ENCODE peak calls at places on chromosomes 2 and 18, in six cellular contexts. Y is heart left ventricle, L is Peyer's patch, O is uterus, V is adrenal gland, I is right lobe of liver. G is an unnamed sample.

GRCh38 chr2:155600914-155601760 is 731.4 kb downstream of the NR4A2 start:
- DNase-seq in Y (no peak), L (no peak), O (no peak), V (no peak), I (no peak), G (no peak)

GRCh38 chr2:158967731-158968395 is 577 bp upstream of the TANC1 start:
- DNase-seq in Y (peak), L (peak), O (peak), V (peak), I (peak), G (peak)

GRCh38 chr2:231470246-231470900 is 6.1 kb upstream of the NCL start:
- DNase-seq in Y (peak), L (no peak), O (no peak), V (no peak), I (no peak), G (no peak)

GRCh38 chr2:128640166-128640846 is 321.6 kb upstream of the HS6ST1 start:
- DNase-seq in Y (no peak), L (peak), O (no peak), V (peak), I (peak), G (no peak)

GRCh38 chr18:3664563-3665178 is 214.7 kb downstream of the TGIF1 start:
- DNase-seq in Y (no peak), L (no peak), O (no peak), V (no peak), I (no peak), G (no peak)

GRCh38 chr18:40612356-40612755 is 1342.7 kb upstream of the PIK3C3 start:
- DNase-seq in Y (no peak), L (no peak), O (no peak), V (no peak), I (no peak), G (no peak)

GRCh38 chr2:187581125-187581896 is 27.1 kb upstream of the TFPI start:
- DNase-seq in Y (no peak), L (peak), O (no peak), V (no peak), I (no peak), G (no peak)

GRCh38 chr2:166451451-166451850 is 42.6 kb downstream of the SCN7A start:
- DNase-seq in Y (no peak), L (no peak), O (no peak), V (no peak), I (no peak), G (no peak)

GRCh38 chr2:111698089-111698488 is 185.9 kb downstream of the ANAPC1 start:
- DNase-seq in Y (no peak), L (no peak), O (no peak), V (no peak), I (no peak), G (no peak)

GRCh38 chr2:111701798-111702118 is 182.2 kb downstream of the ANAPC1 start:
- DNase-seq in Y (no peak), L (no peak), O (no peak), V (peak), I (peak), G (no peak)

GRCh38 chr2:111701266-111701665 is 182.7 kb downstream of the ANAPC1 start:
- DNase-seq in Y (no peak), L (no peak), O (no peak), V (peak), I (peak), G (no peak)

GRCh38 chr2:111697560-111697959 is 186.4 kb downstream of the ANAPC1 start:
- DNase-seq in Y (no peak), L (no peak), O (no peak), V (no peak), I (no peak), G (no peak)

DNA sequence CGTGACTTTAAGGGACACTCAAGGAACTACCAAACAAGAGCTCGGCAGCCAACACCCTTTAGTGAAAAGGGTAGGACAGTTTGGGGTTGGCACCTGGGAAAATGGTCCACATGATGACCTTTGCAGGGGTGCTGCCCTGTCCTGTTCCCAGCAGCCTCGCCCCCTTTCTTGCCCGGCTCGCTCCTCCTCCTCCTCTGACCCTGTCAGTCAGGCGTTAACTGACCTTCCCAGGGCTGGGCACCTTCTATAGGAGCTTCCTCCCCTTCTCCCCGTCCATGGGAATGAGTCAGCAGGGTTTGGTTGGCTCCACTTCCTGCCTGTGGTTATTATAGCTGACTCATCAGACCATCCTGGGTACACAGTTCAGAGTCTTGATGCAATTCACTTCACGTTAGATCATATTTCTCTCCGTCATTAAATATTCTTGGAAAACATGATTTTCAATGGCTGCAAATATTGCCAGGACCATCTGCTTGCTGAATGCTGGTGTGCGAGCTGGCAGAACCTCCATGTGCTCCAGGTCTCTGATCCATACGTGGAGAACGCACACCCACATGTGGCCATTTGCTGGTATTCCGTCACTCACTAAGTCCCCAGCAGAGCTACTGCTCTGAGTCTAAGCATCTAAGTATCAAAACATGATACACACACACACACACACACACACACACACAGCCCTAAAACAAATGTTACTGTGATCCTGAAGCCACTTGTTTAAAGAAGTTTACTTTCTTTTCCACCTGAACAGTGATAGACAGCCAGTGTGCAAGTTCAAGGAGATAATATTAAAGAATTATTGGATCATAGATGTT is 185.0 kb downstream of the ANAPC1 start:
- DNase-seq in Y (peak), L (peak), O (no peak), V (peak), I (peak), G (peak)
- TF ChIP-seq POLR2A in Y (no peak), L (no peak), O (no peak), V (peak), I (no peak), G (no peak)

GRCh38 chr2:48902521-48902920 is 147.0 kb upstream of the LHCGR start:
- DNase-seq in Y (no peak), L (no peak), O (no peak), V (no peak), I (no peak), G (no peak)
- H3K27ac ChIP-seq in Y (no peak), L (no peak), O (no peak), V (no peak), I (no peak), G (no peak)

GRCh38 chr2:27890146-27891062 is at the start of the genes BABAM2 and RBKS:
- DNase-seq in Y (peak), L (peak), O (peak), V (peak), I (peak), G (peak)
- TF ChIP-seq POLR2A in Y (peak), L (peak), O (peak), V (peak), I (peak), G (no peak)

GRCh38 chr18:49008716-49009115 is 58.0 kb upstream of the SMAD7 start:
- DNase-seq in Y (peak), L (no peak), O (no peak), V (no peak), I (no peak), G (no peak)
- H3K27ac ChIP-seq in Y (no peak), L (no peak), O (no peak), V (no peak), I (no peak), G (no peak)

G was measured in breast epithelium.